ENCODE peak calls at places on chromosomes 2 and 18, in seven cellular contexts. One of them, this sample, is unnamed.

GRCh38 chr2:202510911-202511310 is 123.9 kb upstream of the FAM117B start:
- DNase-seq in B cell: no peak
- DNase-seq in left lung: no peak
- DNase-seq in fibroblast of the aortic adventitia: peak; percentile 75
- DNase-seq in esophagus muscularis mucosa: no peak
- DNase-seq in GM10248: no peak
- DNase-seq in neural progenitor cell: no peak
- DNase-seq in this sample: no peak

GRCh38 chr2:73202156-73203054 is at the start of gene NOTO:
- DNase-seq in B cell: peak; percentile 23
- DNase-seq in left lung: no peak
- DNase-seq in fibroblast of the aortic adventitia: no peak
- DNase-seq in esophagus muscularis mucosa: no peak
- DNase-seq in GM10248: no peak
- DNase-seq in neural progenitor cell: peak; percentile 63
- DNase-seq in this sample: no peak

GRCh38 chr2:241672243-241673188 is 14.1 kb downstream of the DTYMK start:
- DNase-seq in B cell: no peak
- DNase-seq in left lung: no peak
- DNase-seq in fibroblast of the aortic adventitia: no peak
- DNase-seq in esophagus muscularis mucosa: no peak
- DNase-seq in GM10248: no peak
- DNase-seq in neural progenitor cell: no peak
- DNase-seq in this sample: no peak

GRCh38 chr2:205527801-205528200 is 154.5 kb upstream of the NRP2 start:
- DNase-seq in B cell: no peak
- DNase-seq in left lung: no peak
- DNase-seq in fibroblast of the aortic adventitia: no peak
- DNase-seq in esophagus muscularis mucosa: no peak
- DNase-seq in GM10248: no peak
- DNase-seq in neural progenitor cell: no peak
- DNase-seq in this sample: no peak

GRCh38 chr2:16652296-16653082 is 13.1 kb downstream of the CYRIA start:
- DNase-seq in B cell: no peak
- DNase-seq in left lung: peak; percentile 61
- DNase-seq in fibroblast of the aortic adventitia: peak; percentile 9
- DNase-seq in esophagus muscularis mucosa: no peak
- DNase-seq in GM10248: no peak
- DNase-seq in neural progenitor cell: no peak
- DNase-seq in this sample: no peak

GRCh38 chr2:231355802-231356473 is 39.6 kb upstream of the B3GNT7 start:
- DNase-seq in B cell: no peak
- DNase-seq in left lung: no peak
- DNase-seq in fibroblast of the aortic adventitia: peak; percentile 21
- DNase-seq in esophagus muscularis mucosa: no peak
- DNase-seq in GM10248: no peak
- DNase-seq in neural progenitor cell: peak; percentile 25
- DNase-seq in this sample: no peak

GRCh38 chr2:157444643-157445040 is 753 bp upstream of the CYTIP start:
- DNase-seq in B cell: peak; percentile 63
- DNase-seq in left lung: no peak
- DNase-seq in fibroblast of the aortic adventitia: no peak
- DNase-seq in esophagus muscularis mucosa: no peak
- DNase-seq in GM10248: no peak
- DNase-seq in neural progenitor cell: no peak
- DNase-seq in this sample: no peak

GRCh38 chr2:44946681-44947360 is 5.3 kb downstream of the SIX3 start:
- DNase-seq in B cell: no peak
- DNase-seq in left lung: no peak
- DNase-seq in fibroblast of the aortic adventitia: no peak
- DNase-seq in esophagus muscularis mucosa: no peak
- DNase-seq in GM10248: no peak
- DNase-seq in neural progenitor cell: no peak
- DNase-seq in this sample: no peak

GRCh38 chr2:55733335-55733734 is 39.7 kb upstream of the PNPT1 start:
- DNase-seq in B cell: no peak
- DNase-seq in left lung: no peak
- DNase-seq in fibroblast of the aortic adventitia: peak; percentile 80
- DNase-seq in esophagus muscularis mucosa: no peak
- DNase-seq in GM10248: no peak
- DNase-seq in neural progenitor cell: no peak
- DNase-seq in this sample: no peak

GRCh38 chr2:212595036-212595654 is 56.5 kb upstream of the ERBB4 start:
- DNase-seq in B cell: no peak
- DNase-seq in left lung: no peak
- DNase-seq in fibroblast of the aortic adventitia: peak; percentile 26
- DNase-seq in esophagus muscularis mucosa: no peak
- DNase-seq in GM10248: no peak
- DNase-seq in neural progenitor cell: no peak
- DNase-seq in this sample: no peak

GRCh38 chr2:68284896-68285295 is 32.6 kb upstream of the PPP3R1 start:
- DNase-seq in B cell: no peak
- DNase-seq in left lung: no peak
- DNase-seq in fibroblast of the aortic adventitia: peak; percentile 77
- DNase-seq in esophagus muscularis mucosa: no peak
- DNase-seq in GM10248: no peak
- DNase-seq in neural progenitor cell: no peak
- DNase-seq in this sample: no peak

GRCh38 chr2:208315081-208315788 is 49.2 kb downstream of the PIKFYVE start:
- DNase-seq in B cell: peak; percentile 39
- DNase-seq in left lung: no peak
- DNase-seq in fibroblast of the aortic adventitia: peak; percentile 55
- DNase-seq in esophagus muscularis mucosa: no peak
- DNase-seq in GM10248: peak; percentile 46
- DNase-seq in neural progenitor cell: no peak
- DNase-seq in this sample: no peak

GRCh38 chr2:28507806-28508764 is 12.2 kb downstream of the PLB1 start:
- DNase-seq in B cell: no peak
- DNase-seq in left lung: no peak
- DNase-seq in fibroblast of the aortic adventitia: no peak
- DNase-seq in esophagus muscularis mucosa: peak; percentile 83
- DNase-seq in GM10248: no peak
- DNase-seq in neural progenitor cell: no peak
- DNase-seq in this sample: peak; percentile 59

GRCh38 chr18:58761241-58761969 is 90.1 kb downstream of the MALT1 start:
- DNase-seq in B cell: no peak
- DNase-seq in left lung: no peak
- DNase-seq in fibroblast of the aortic adventitia: no peak
- DNase-seq in esophagus muscularis mucosa: peak; percentile 57
- DNase-seq in GM10248: peak; percentile 71
- DNase-seq in neural progenitor cell: no peak
- DNase-seq in this sample: no peak

GRCh38 chr2:146238254-146238961 is 1606.4 kb upstream of the ACVR2A start:
- DNase-seq in B cell: no peak
- DNase-seq in left lung: no peak
- DNase-seq in fibroblast of the aortic adventitia: no peak
- DNase-seq in esophagus muscularis mucosa: no peak
- DNase-seq in GM10248: no peak
- DNase-seq in neural progenitor cell: no peak
- DNase-seq in this sample: no peak

GRCh38 chr2:50143822-50144575 is 887.9 kb downstream of the NRXN1 start:
- DNase-seq in B cell: peak; percentile 6
- DNase-seq in left lung: no peak
- DNase-seq in fibroblast of the aortic adventitia: peak; percentile 25
- DNase-seq in esophagus muscularis mucosa: no peak
- DNase-seq in GM10248: peak; percentile 26
- DNase-seq in neural progenitor cell: peak; percentile 52
- DNase-seq in this sample: no peak

GRCh38 chr2:123179526-123179925 is 845.6 kb upstream of the CNTNAP5 start:
- DNase-seq in B cell: no peak
- DNase-seq in left lung: no peak
- DNase-seq in fibroblast of the aortic adventitia: no peak
- DNase-seq in esophagus muscularis mucosa: no peak
- DNase-seq in GM10248: no peak
- DNase-seq in neural progenitor cell: peak; percentile 3
- DNase-seq in this sample: no peak

GRCh38 chr2:205610437-205610836 is 71.9 kb upstream of the NRP2 start:
- DNase-seq in B cell: no peak
- DNase-seq in left lung: no peak
- DNase-seq in fibroblast of the aortic adventitia: peak; percentile 71
- DNase-seq in esophagus muscularis mucosa: no peak
- DNase-seq in GM10248: no peak
- DNase-seq in neural progenitor cell: no peak
- DNase-seq in this sample: no peak

GRCh38 chr2:222436040-222436413 is 11.7 kb downstream of the SGPP2 start:
- DNase-seq in B cell: no peak
- DNase-seq in left lung: no peak
- DNase-seq in fibroblast of the aortic adventitia: no peak
- DNase-seq in esophagus muscularis mucosa: no peak
- DNase-seq in GM10248: no peak
- DNase-seq in neural progenitor cell: no peak
- DNase-seq in this sample: no peak

GRCh38 chr2:239013670-239013960 is 165.7 kb downstream of the TWIST2 start:
- DNase-seq in B cell: no peak
- DNase-seq in left lung: no peak
- DNase-seq in fibroblast of the aortic adventitia: no peak
- DNase-seq in esophagus muscularis mucosa: no peak
- DNase-seq in GM10248: no peak
- DNase-seq in neural progenitor cell: no peak
- DNase-seq in this sample: no peak

GRCh38 chr2:14831458-14831857 is 198.9 kb downstream of the LRATD1 start:
- DNase-seq in B cell: no peak
- DNase-seq in left lung: no peak
- DNase-seq in fibroblast of the aortic adventitia: no peak
- DNase-seq in esophagus muscularis mucosa: no peak
- DNase-seq in GM10248: no peak
- DNase-seq in neural progenitor cell: no peak
- DNase-seq in this sample: no peak

GRCh38 chr2:76197842-76198448 is 487.2 kb upstream of the GCFC2 start:
- DNase-seq in B cell: peak; percentile 30
- DNase-seq in left lung: peak; percentile 34
- DNase-seq in fibroblast of the aortic adventitia: peak; percentile 65
- DNase-seq in esophagus muscularis mucosa: no peak
- DNase-seq in GM10248: peak; percentile 11
- DNase-seq in neural progenitor cell: peak; percentile 80
- DNase-seq in this sample: no peak

GRCh38 chr2:101515512-101515911 is 40.6 kb upstream of the RFX8 start:
- DNase-seq in B cell: no peak
- DNase-seq in left lung: no peak
- DNase-seq in fibroblast of the aortic adventitia: peak; percentile 78
- DNase-seq in esophagus muscularis mucosa: no peak
- DNase-seq in GM10248: no peak
- DNase-seq in neural progenitor cell: no peak
- DNase-seq in this sample: no peak

GRCh38 chr18:30712383-30712782 is 330.2 kb downstream of the DSC3 start:
- DNase-seq in B cell: peak; percentile 1
- DNase-seq in left lung: no peak
- DNase-seq in fibroblast of the aortic adventitia: no peak
- DNase-seq in esophagus muscularis mucosa: no peak
- DNase-seq in GM10248: peak; percentile 8
- DNase-seq in neural progenitor cell: no peak
- DNase-seq in this sample: no peak

GRCh38 chr2:134360750-134361487 is 107.0 kb downstream of the MGAT5 start:
- DNase-seq in B cell: no peak
- DNase-seq in left lung: no peak
- DNase-seq in fibroblast of the aortic adventitia: peak; percentile 42
- DNase-seq in esophagus muscularis mucosa: no peak
- DNase-seq in GM10248: no peak
- DNase-seq in neural progenitor cell: no peak
- DNase-seq in this sample: no peak

GRCh38 chr18:3451989-3452749 is 2.2 kb downstream of the TGIF1 start:
- DNase-seq in B cell: peak; percentile 45
- DNase-seq in left lung: peak; percentile 75
- DNase-seq in fibroblast of the aortic adventitia: peak; percentile 82
- DNase-seq in esophagus muscularis mucosa: no peak
- DNase-seq in GM10248: peak; percentile 18
- DNase-seq in neural progenitor cell: peak; percentile 71
- DNase-seq in this sample: peak; percentile 46
- TF ChIP-seq CTCF in B cell: no peak
- TF ChIP-seq CTCF in left lung: no peak
- TF ChIP-seq CTCF in fibroblast of the aortic adventitia: no peak
- TF ChIP-seq CTCF in esophagus muscularis mucosa: no peak
- TF ChIP-seq CTCF in GM10248: no peak
- TF ChIP-seq CTCF in neural progenitor cell: no peak
- TF ChIP-seq CTCF in this sample: no peak

DNA sequence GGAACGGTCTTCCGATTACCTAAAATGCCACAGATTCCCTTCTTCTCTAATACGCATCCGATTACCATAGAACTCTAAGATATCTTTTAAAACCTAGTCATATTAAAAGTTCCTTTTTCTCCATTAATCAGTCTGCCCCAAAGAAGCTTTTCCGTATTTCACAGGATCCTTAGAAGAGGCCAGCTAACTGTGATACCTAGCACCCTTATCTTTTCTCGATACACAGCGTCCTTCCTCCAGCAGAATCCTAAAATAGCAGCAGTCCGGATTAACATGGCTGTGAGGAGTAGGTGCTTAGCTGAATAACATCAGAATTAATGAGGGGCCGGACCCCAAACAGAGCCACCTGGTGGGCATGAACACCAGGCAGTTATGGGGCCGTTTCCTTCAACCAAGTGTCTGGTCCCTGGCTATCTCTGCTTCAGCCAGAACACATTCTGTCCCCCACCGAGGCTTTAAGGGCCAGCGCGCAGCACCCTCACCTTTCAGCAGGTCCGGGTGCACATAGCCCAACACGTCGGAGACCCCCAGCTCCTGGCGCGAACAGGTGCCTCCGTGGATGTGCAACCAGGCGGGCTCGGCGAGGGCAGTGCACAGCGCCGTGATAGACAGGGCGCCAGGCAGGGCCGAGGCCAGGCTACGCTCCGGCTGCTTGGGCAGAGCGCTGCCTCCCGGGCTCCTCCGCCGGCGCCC is 995 bp downstream of the TMEM127 start:
- DNase-seq in B cell: peak; percentile 64
- DNase-seq in left lung: no peak
- DNase-seq in fibroblast of the aortic adventitia: peak; percentile 44
- DNase-seq in esophagus muscularis mucosa: no peak
- DNase-seq in GM10248: peak; percentile 57
- DNase-seq in neural progenitor cell: peak; percentile 69
- DNase-seq in this sample: peak; percentile 42
- TF ChIP-seq CTCF in B cell: peak; percentile 63
- TF ChIP-seq CTCF in left lung: no peak
- TF ChIP-seq CTCF in fibroblast of the aortic adventitia: peak; percentile 48
- TF ChIP-seq CTCF in esophagus muscularis mucosa: no peak
- TF ChIP-seq CTCF in GM10248: peak; percentile 38
- TF ChIP-seq CTCF in neural progenitor cell: peak; percentile 57
- TF ChIP-seq CTCF in this sample: peak; percentile 24

GRCh38 chr2:104804148-104804890 is 49.6 kb upstream of the POU3F3 start:
- DNase-seq in B cell: no peak
- DNase-seq in left lung: no peak
- DNase-seq in fibroblast of the aortic adventitia: no peak
- DNase-seq in esophagus muscularis mucosa: no peak
- DNase-seq in GM10248: no peak
- DNase-seq in neural progenitor cell: peak; percentile 38
- DNase-seq in this sample: no peak
- TF ChIP-seq CTCF in B cell: no peak
- TF ChIP-seq CTCF in left lung: no peak
- TF ChIP-seq CTCF in fibroblast of the aortic adventitia: no peak
- TF ChIP-seq CTCF in esophagus muscularis mucosa: no peak
- TF ChIP-seq CTCF in GM10248: no peak
- TF ChIP-seq CTCF in neural progenitor cell: peak; percentile 38
- TF ChIP-seq CTCF in this sample: no peak

DNA sequence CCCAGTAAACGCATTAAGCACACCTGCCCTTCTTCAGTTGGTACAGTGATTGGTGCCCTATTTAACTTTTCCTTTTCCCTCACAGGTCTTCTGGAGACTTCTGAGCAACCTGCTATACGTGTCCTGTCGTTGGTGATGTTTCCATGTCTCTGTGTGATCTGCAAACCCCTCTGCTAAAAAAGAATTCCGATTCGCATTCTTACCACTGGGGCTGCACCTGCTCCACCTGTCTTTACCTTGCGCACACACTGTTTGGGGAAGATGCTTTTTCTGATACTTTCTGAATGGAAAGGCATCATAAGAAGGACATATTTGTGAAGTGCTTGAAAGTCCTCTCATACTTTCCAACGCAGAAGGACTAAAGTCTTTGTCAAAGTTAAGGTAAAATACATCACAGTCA is 323.9 kb upstream of the SOX11 start:
- DNase-seq in B cell: no peak
- DNase-seq in left lung: no peak
- DNase-seq in fibroblast of the aortic adventitia: no peak
- DNase-seq in esophagus muscularis mucosa: peak; percentile 47
- DNase-seq in GM10248: no peak
- DNase-seq in neural progenitor cell: peak; percentile 20
- DNase-seq in this sample: no peak
- TF ChIP-seq CTCF in B cell: no peak
- TF ChIP-seq CTCF in left lung: no peak
- TF ChIP-seq CTCF in fibroblast of the aortic adventitia: no peak
- TF ChIP-seq CTCF in esophagus muscularis mucosa: no peak
- TF ChIP-seq CTCF in GM10248: no peak
- TF ChIP-seq CTCF in neural progenitor cell: peak; percentile 49
- TF ChIP-seq CTCF in this sample: no peak